ENCODE peak calls at places on chromosome 1, in six cellular contexts. G is left ventricle myocardium superior, S is tibial artery, A is ovary, B is astrocyte of the hippocampus, K is H4. C is an unnamed sample.

GRCh38 chr1:235329139-235329808 is 904 bp downstream of the GGPS1 start:
- DNase-seq in K (no peak), S (no peak), B (peak), G (no peak), A (peak), C (peak)

GRCh38 chr1:113534875-113535274 is 144.6 kb downstream of the MAGI3 start:
- DNase-seq in S (no peak), A (no peak), K (no peak), G (no peak), B (peak), C (peak)

GRCh38 chr1:227449051-227449450 is 114.3 kb upstream of the ZNF678 start:
- DNase-seq in K (peak), S (no peak), G (no peak), A (no peak), B (peak), C (peak)

GRCh38 chr1:212224102-212224501 is 61.1 kb upstream of the PPP2R5A start:
- DNase-seq in G (no peak), K (no peak), B (no peak), A (no peak), S (no peak), C (no peak)

GRCh38 chr1:14435368-14436023 is 163.0 kb upstream of the KAZN start:
- DNase-seq in G (no peak), S (no peak), A (no peak), B (no peak), K (no peak), C (no peak)

GRCh38 chr1:64199154-64199553 is 4.3 kb upstream of the UBE2U start:
- DNase-seq in A (no peak), G (no peak), K (no peak), B (no peak), S (no peak), C (peak)

GRCh38 chr1:15249032-15249601 is 2.1 kb downstream of the FHAD1 start:
- DNase-seq in A (no peak), K (peak), B (no peak), S (no peak), G (no peak), C (no peak)

GRCh38 chr1:81111818-81112217 is 688.9 kb upstream of the ADGRL2 start:
- DNase-seq in S (no peak), G (no peak), B (peak), A (no peak), K (no peak), C (peak)

GRCh38 chr1:8094481-8095241 is 68.6 kb upstream of the ERRFI1 start:
- DNase-seq in G (no peak), B (peak), K (peak), A (no peak), S (no peak), C (peak)

GRCh38 chr1:211736351-211736915 is 61.0 kb upstream of the NEK2 start:
- DNase-seq in A (peak), S (no peak), B (peak), K (peak), G (no peak), C (no peak)

GRCh38 chr1:224897501-224897900 is 32.0 kb upstream of the DNAH14 start:
- DNase-seq in K (no peak), A (no peak), S (no peak), G (no peak), B (no peak), C (no peak)

GRCh38 chr1:115089443-115090340 is at the start of gene TSPAN2:
- DNase-seq in G (peak), K (no peak), S (peak), A (peak), B (peak), C (peak)

GRCh38 chr1:11649624-11650330 is 4.5 kb downstream of the FBXO2 start:
- DNase-seq in G (no peak), K (no peak), A (no peak), B (no peak), S (no peak), C (no peak)

GRCh38 chr1:215198021-215198420 is 115.5 kb downstream of the KCNK2 start:
- DNase-seq in K (no peak), S (no peak), A (no peak), B (no peak), G (no peak), C (no peak)

GRCh38 chr1:213790565-213790964 is 197.2 kb upstream of the PROX1 start:
- DNase-seq in S (no peak), K (no peak), A (no peak), B (no peak), G (no peak), C (no peak)

GRCh38 chr1:216601427-216601751 is 121.8 kb downstream of the ESRRG start:
- DNase-seq in S (no peak), B (no peak), K (no peak), A (no peak), G (no peak), C (no peak)

GRCh38 chr1:192654607-192655389 is 18.9 kb downstream of the RGS13 start:
- DNase-seq in S (no peak), B (peak), K (no peak), G (no peak), A (no peak), C (peak)

GRCh38 chr1:162235261-162235780 is 141.3 kb downstream of the SPATA46 start:
- DNase-seq in G (no peak), B (peak), S (no peak), K (no peak), A (no peak), C (peak)